ENCODE peak calls at places on chromosomes 5 and 9, in eight cellular contexts. One of them, this sample, is unnamed.

GRCh38 chr5:156475831-156476551 is 149.0 kb downstream of the SGCD start:
- DNase-seq in hepatic stellate cell: no peak
- DNase-seq in AG09309: peak; percentile 80
- DNase-seq in stimulated activated CD4-positive, alpha-beta T cell treated with anti-CD3 and anti-CD28 coated beads, TNF-alpha, amount 100 ng/mL, for 1 hour: no peak
- DNase-seq in CD4-positive, alpha-beta memory T cell: no peak
- DNase-seq in ovary: peak; percentile 65
- DNase-seq in Caki2: peak; percentile 87
- DNase-seq in RPMI7951: peak; percentile 87
- DNase-seq in this sample: peak; percentile 37

GRCh38 chr5:55675119-55675518 is 37.0 kb downstream of the SLC38A9 start:
- DNase-seq in hepatic stellate cell: no peak
- DNase-seq in CD4-positive, alpha-beta memory T cell: no peak
- DNase-seq in AG09309: no peak
- DNase-seq in Caki2: no peak
- DNase-seq in ovary: no peak
- DNase-seq in stimulated activated CD4-positive, alpha-beta T cell treated with anti-CD3 and anti-CD28 coated beads, TNF-alpha, amount 100 ng/mL, for 1 hour: no peak
- DNase-seq in RPMI7951: no peak
- DNase-seq in this sample: no peak

GRCh38 chr9:92669527-92669889 is 423 bp downstream of the IPPK start:
- DNase-seq in AG09309: no peak
- DNase-seq in ovary: peak; percentile 52
- DNase-seq in stimulated activated CD4-positive, alpha-beta T cell treated with anti-CD3 and anti-CD28 coated beads, TNF-alpha, amount 100 ng/mL, for 1 hour: peak; percentile 12
- DNase-seq in RPMI7951: peak; percentile 28
- DNase-seq in Caki2: no peak
- DNase-seq in hepatic stellate cell: no peak
- DNase-seq in CD4-positive, alpha-beta memory T cell: no peak
- DNase-seq in this sample: no peak

GRCh38 chr9:72145093-72145492 is 4.1 kb upstream of the GDA start:
- DNase-seq in stimulated activated CD4-positive, alpha-beta T cell treated with anti-CD3 and anti-CD28 coated beads, TNF-alpha, amount 100 ng/mL, for 1 hour: no peak
- DNase-seq in AG09309: no peak
- DNase-seq in Caki2: no peak
- DNase-seq in ovary: no peak
- DNase-seq in CD4-positive, alpha-beta memory T cell: no peak
- DNase-seq in RPMI7951: no peak
- DNase-seq in hepatic stellate cell: no peak
- DNase-seq in this sample: no peak

GRCh38 chr5:32522429-32523143 is 62.8 kb upstream of the SUB1 start:
- DNase-seq in hepatic stellate cell: no peak
- DNase-seq in RPMI7951: peak; percentile 97
- DNase-seq in Caki2: no peak
- DNase-seq in CD4-positive, alpha-beta memory T cell: peak; percentile 20
- DNase-seq in ovary: no peak
- DNase-seq in AG09309: peak; percentile 91
- DNase-seq in stimulated activated CD4-positive, alpha-beta T cell treated with anti-CD3 and anti-CD28 coated beads, TNF-alpha, amount 100 ng/mL, for 1 hour: no peak
- DNase-seq in this sample: no peak

GRCh38 chr5:149732500-149733128 is 2.5 kb downstream of the PPARGC1B start:
- DNase-seq in AG09309: no peak
- DNase-seq in Caki2: no peak
- DNase-seq in CD4-positive, alpha-beta memory T cell: no peak
- DNase-seq in stimulated activated CD4-positive, alpha-beta T cell treated with anti-CD3 and anti-CD28 coated beads, TNF-alpha, amount 100 ng/mL, for 1 hour: no peak
- DNase-seq in hepatic stellate cell: no peak
- DNase-seq in ovary: peak; percentile 47
- DNase-seq in RPMI7951: peak; percentile 59
- DNase-seq in this sample: no peak

GRCh38 chr5:136026636-136027035 is 2.2 kb upstream of the TGFBI start:
- DNase-seq in AG09309: no peak
- DNase-seq in hepatic stellate cell: no peak
- DNase-seq in RPMI7951: no peak
- DNase-seq in ovary: no peak
- DNase-seq in Caki2: no peak
- DNase-seq in stimulated activated CD4-positive, alpha-beta T cell treated with anti-CD3 and anti-CD28 coated beads, TNF-alpha, amount 100 ng/mL, for 1 hour: no peak
- DNase-seq in CD4-positive, alpha-beta memory T cell: no peak
- DNase-seq in this sample: no peak

GRCh38 chr9:116566677-116567488 is 120.2 kb upstream of the TRIM32 start:
- DNase-seq in Caki2: peak; percentile 92
- DNase-seq in hepatic stellate cell: no peak
- DNase-seq in ovary: no peak
- DNase-seq in CD4-positive, alpha-beta memory T cell: no peak
- DNase-seq in RPMI7951: peak; percentile 19
- DNase-seq in stimulated activated CD4-positive, alpha-beta T cell treated with anti-CD3 and anti-CD28 coated beads, TNF-alpha, amount 100 ng/mL, for 1 hour: no peak
- DNase-seq in AG09309: no peak
- DNase-seq in this sample: no peak

GRCh38 chr9:88798476-88798875 is 192.8 kb upstream of the S1PR3 start:
- DNase-seq in hepatic stellate cell: no peak
- DNase-seq in CD4-positive, alpha-beta memory T cell: no peak
- DNase-seq in RPMI7951: no peak
- DNase-seq in Caki2: no peak
- DNase-seq in ovary: no peak
- DNase-seq in stimulated activated CD4-positive, alpha-beta T cell treated with anti-CD3 and anti-CD28 coated beads, TNF-alpha, amount 100 ng/mL, for 1 hour: no peak
- DNase-seq in AG09309: no peak
- DNase-seq in this sample: no peak

GRCh38 chr9:126705311-126705766 is 91.6 kb downstream of the LMX1B start:
- DNase-seq in RPMI7951: peak; percentile 50
- DNase-seq in CD4-positive, alpha-beta memory T cell: peak; percentile 81
- DNase-seq in ovary: peak; percentile 85
- DNase-seq in hepatic stellate cell: peak; percentile 80
- DNase-seq in AG09309: no peak
- DNase-seq in stimulated activated CD4-positive, alpha-beta T cell treated with anti-CD3 and anti-CD28 coated beads, TNF-alpha, amount 100 ng/mL, for 1 hour: peak; percentile 83
- DNase-seq in Caki2: peak; percentile 59
- DNase-seq in this sample: no peak

This sample was measured in non-pigmented ciliary epithelial cell.